ENCODE peak calls at places on chromosomes 4 and X, in seven cellular contexts. D is heart left ventricle, S is right lobe of liver, E is SK-N-SH, Q is ovary, P is MM.1S, W is OCI-LY7. X is an unnamed sample.
A peak's percentile ranks its signal among the peaks of the same experiment; 100 is the strongest.

GRCh38 chr4:158172196-158172557 is 648 bp downstream of the GASK1B start:
- DNase-seq in D (no peak), S (no peak), E (no peak), Q (no peak), P (no peak), W (no peak), X (no peak)

GRCh38 chr4:123250843-123251242 is 145.8 kb upstream of the SPRY1 start:
- DNase-seq in D (peak; percentile 57), S (no peak), E (peak; percentile 14), Q (peak; percentile 21), P (no peak), W (no peak), X (peak; percentile 72)

GRCh38 chr4:67770422-67770821 is 16.2 kb upstream of the GNRHR start:
- DNase-seq in D (no peak), S (no peak), E (no peak), Q (no peak), P (no peak), W (no peak), X (no peak)

GRCh38 chr4:182938213-182938645 is 21.0 kb upstream of the DCTD start:
- DNase-seq in D (peak; percentile 85), S (peak; percentile 76), E (peak; percentile 84), Q (peak; percentile 30), P (peak; percentile 65), W (peak; percentile 39), X (peak; percentile 77)

GRCh38 chr4:120071192-120071795 is 4.6 kb upstream of the MAD2L1 start:
- DNase-seq in D (no peak), S (no peak), E (peak; percentile 24), Q (no peak), P (peak; percentile 74), W (peak; percentile 73), X (no peak)

GRCh38 chr4:63786181-63786580 is 623.1 kb downstream of the TECRL start:
- DNase-seq in D (no peak), S (no peak), E (no peak), Q (no peak), P (no peak), W (no peak), X (no peak)

GRCh38 chr4:159504634-159505033 is 401.8 kb downstream of the RAPGEF2 start:
- DNase-seq in D (no peak), S (peak; percentile 74), E (no peak), Q (no peak), P (no peak), W (no peak), X (no peak)

GRCh38 chrX:66046612-66047235 is 6.8 kb upstream of the VSIG4 start:
- DNase-seq in D (no peak), S (no peak), E (no peak), Q (no peak), P (peak; percentile 67), W (peak; percentile 74), X (no peak)

GRCh38 chr4:48931459-48931858 is 24.9 kb upstream of the OCIAD2 start:
- DNase-seq in D (no peak), S (no peak), E (no peak), Q (no peak), P (no peak), W (no peak), X (no peak)

GRCh38 chr4:54475546-54475945 is 182.2 kb upstream of the KIT start:
- DNase-seq in D (no peak), S (no peak), E (no peak), Q (no peak), P (no peak), W (no peak), X (no peak)

GRCh38 chrX:118594697-118595420 is 99.2 kb downstream of the DOCK11 start:
- DNase-seq in D (no peak), S (no peak), E (no peak), Q (no peak), P (no peak), W (no peak), X (no peak)

GRCh38 chr4:5528108-5528507 is 180.3 kb downstream of the EVC2 start:
- DNase-seq in D (no peak), S (no peak), E (no peak), Q (no peak), P (no peak), W (no peak), X (no peak)

GRCh38 chr4:178329226-178329872 is 887.1 kb upstream of the AGA start:
- DNase-seq in D (no peak), S (no peak), E (no peak), Q (no peak), P (no peak), W (no peak), X (no peak)

GRCh38 chr4:19883841-19884240 is 367.9 kb upstream of the SLIT2 start:
- DNase-seq in D (no peak), S (no peak), E (no peak), Q (no peak), P (no peak), W (no peak), X (no peak)

GRCh38 chr4:143302526-143302925 is 34.1 kb upstream of the GAB1 start:
- DNase-seq in D (no peak), S (no peak), E (no peak), Q (no peak), P (no peak), W (no peak), X (no peak)

GRCh38 chr4:130044788-130045531 is 949.0 kb downstream of the C4orf33 start:
- DNase-seq in D (no peak), S (no peak), E (no peak), Q (no peak), P (no peak), W (no peak), X (no peak)

GRCh38 chrX:106933538-106933961 is 13.3 kb downstream of the CLDN2 start:
- DNase-seq in D (no peak), S (peak; percentile 54), E (peak; percentile 19), Q (peak; percentile 60), P (no peak), W (no peak), X (no peak)

GRCh38 chrX:153927936-153928760 is 2.1 kb upstream of the ARHGAP4 start:
- DNase-seq in D (peak; percentile 97), S (peak; percentile 97), E (peak; percentile 97), Q (peak; percentile 95), P (peak; percentile 96), W (peak; percentile 96), X (peak; percentile 92)
- TF ChIP-seq CTCF in D (peak; percentile 13), S (peak; percentile 20), E (peak; percentile 46), Q (peak; percentile 29), P (no peak), W (no peak), X (no peak)

DNA sequence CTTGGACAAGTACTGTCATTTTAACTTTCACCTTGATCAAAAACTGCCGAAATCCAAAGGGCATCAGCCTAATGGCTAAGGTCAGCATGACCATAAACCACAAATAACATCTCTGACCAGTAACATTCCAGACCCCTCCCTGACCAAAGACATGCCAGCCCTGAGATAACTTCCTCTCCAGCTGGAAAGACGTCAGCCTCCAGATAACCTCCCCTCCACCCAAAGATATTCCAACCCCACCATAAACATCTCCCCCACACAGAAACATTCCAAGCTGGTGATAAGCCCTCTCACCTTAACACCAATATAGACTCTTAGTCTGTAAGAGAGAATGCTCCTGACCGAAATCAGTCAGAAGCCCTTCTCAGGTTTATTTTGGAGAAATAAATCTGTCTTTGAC is 7.4 kb downstream of the PPP1R2C start:
- DNase-seq in D (no peak), S (no peak), E (no peak), Q (no peak), P (no peak), W (no peak), X (no peak)
- H3K9me3 ChIP-seq in D (no peaks in the 10 kb centered on the region), S (no peaks in the 10 kb centered on the region), E (no peaks in the 10 kb centered on the region), Q (no peaks in the 10 kb centered on the region), P (no peaks in the 10 kb centered on the region), W (no peaks in the 10 kb centered on the region), X (no peaks in the 10 kb centered on the region)

DNA sequence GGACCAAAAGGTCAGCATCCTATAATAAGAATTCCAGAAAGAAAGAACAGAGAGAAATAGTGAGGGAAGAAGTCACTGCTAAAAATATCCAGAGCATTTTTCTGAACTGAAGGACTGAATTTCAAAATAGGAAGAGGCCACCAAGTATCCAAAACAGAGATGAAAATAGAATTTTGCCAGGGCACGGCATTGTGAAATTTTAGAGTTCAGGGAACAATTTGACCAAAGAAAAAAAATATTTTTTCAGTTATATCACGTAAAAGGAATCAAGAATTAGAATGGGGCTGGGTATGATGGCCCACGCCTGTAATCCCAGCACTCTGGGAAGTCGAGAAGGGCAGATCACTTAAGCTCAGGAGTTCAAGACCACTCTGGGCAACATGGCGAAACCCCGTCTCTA is 65.4 kb downstream of the FGFBP1 start:
- DNase-seq in D (no peak), S (no peak), E (no peak), Q (no peak), P (no peak), W (no peak), X (no peak)
- H3K27ac ChIP-seq in D (peak overlapping the region; percentile 75), S (no peak overlapping the region), E (no peak overlapping the region), Q (no peak overlapping the region), P (no peak overlapping the region), W (no peak overlapping the region), X (no peak overlapping the region)

DNA sequence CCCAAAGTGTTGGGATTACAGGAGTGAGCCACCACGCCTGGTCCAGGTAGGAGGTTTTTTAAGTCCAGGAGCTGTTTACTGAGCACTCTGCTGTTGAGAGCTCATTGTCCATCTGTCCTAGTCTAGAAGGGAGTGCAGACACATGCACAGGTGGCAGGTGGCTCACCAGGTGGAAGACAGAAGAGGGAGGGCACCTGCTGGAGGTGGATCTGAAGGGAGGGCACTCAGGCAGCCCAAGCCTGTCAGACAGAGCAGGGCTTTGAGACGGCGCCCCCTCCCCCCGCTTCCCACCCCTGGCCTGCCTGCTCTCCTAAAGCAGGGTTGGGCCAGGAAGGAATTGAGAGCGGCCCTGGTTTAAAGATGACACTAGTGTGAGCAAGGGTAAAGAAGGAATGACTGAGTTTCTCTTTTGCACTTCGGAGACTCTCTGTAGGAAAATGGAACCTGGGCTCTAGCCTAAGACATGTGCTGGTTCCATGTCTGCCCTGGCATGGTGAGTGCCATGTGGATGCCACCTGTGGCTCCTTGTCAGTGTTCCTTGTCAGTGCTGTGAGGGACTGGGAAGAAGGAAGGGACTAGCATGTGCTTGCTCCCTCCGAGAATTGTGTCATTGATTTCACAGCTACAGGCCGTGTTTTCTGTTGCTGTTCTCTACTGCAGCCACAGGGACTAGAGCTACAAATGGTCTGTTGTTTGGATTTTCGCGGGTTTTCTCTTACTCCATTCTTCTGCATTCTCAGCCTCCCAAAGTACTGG is 108.6 kb downstream of the TNIP2 start:
- DNase-seq in D (no peak), S (no peak), E (no peak), Q (no peak), P (no peak), W (no peak), X (no peak)
- TF ChIP-seq CTCF in D (no peak), S (no peak), E (no peak), Q (no peak), P (no peak), W (no peak), X (no peak)